ENCODE peak calls at places on chromosome X, in six cellular contexts. O, D, P, J, Q and F are unnamed samples.

GRCh38 chrX:115147220-115147619 is 42.0 kb upstream of the RBMXL3 start:
- DNase-seq in J (no peak), O (peak), P (no peak), Q (peak), D (no peak), F (no peak)

GRCh38 chrX:48703642-48704481 is 7.3 kb downstream of the SUV39H1 start:
- DNase-seq in D (no peak), Q (peak), O (no peak), P (peak), J (no peak), F (peak)

GRCh38 chrX:64093761-64094160 is 111.7 kb downstream of the AMER1 start:
- DNase-seq in P (no peak), D (no peak), O (no peak), Q (peak), J (no peak), F (no peak)

GRCh38 chrX:17931855-17932254 is 70.8 kb upstream of the RAI2 start:
- DNase-seq in D (no peak), O (no peak), P (no peak), J (no peak), Q (no peak), F (no peak)

GRCh38 chrX:138756234-138756633 is 44.7 kb upstream of the FGF13 start:
- DNase-seq in P (peak), O (no peak), D (peak), Q (no peak), J (no peak), F (peak)

GRCh38 chrX:129188223-129188622 is 335.1 kb downstream of the SMARCA1 start:
- DNase-seq in J (no peak), D (no peak), Q (no peak), O (no peak), P (no peak), F (no peak)

GRCh38 chrX:31604629-31605221 is 532.9 kb upstream of the FTHL17 start:
- DNase-seq in O (no peak), Q (no peak), J (no peak), D (no peak), P (no peak), F (no peak)

GRCh38 chrX:67523932-67524331 is 19.9 kb upstream of the AR start:
- DNase-seq in J (no peak), D (no peak), Q (no peak), P (no peak), O (no peak), F (no peak)

GRCh38 chrX:106404512-106404911 is 207.3 kb upstream of the RADX start:
- DNase-seq in Q (no peak), P (no peak), J (no peak), D (no peak), O (no peak), F (no peak)

GRCh38 chrX:103510031-103510430 is 9.3 kb downstream of the RAB40A start:
- DNase-seq in Q (no peak), J (no peak), O (no peak), P (no peak), D (no peak), F (no peak)

GRCh38 chrX:20857746-20858145 is 516.5 kb upstream of the CNKSR2 start:
- DNase-seq in P (peak), O (no peak), D (no peak), Q (no peak), J (no peak), F (no peak)

GRCh38 chrX:128728943-128729342 is 676.7 kb upstream of the ACTRT1 start:
- DNase-seq in D (no peak), Q (no peak), P (no peak), J (no peak), O (peak), F (no peak)

GRCh38 chrX:33336783-33337182 is 125.4 kb upstream of the DMD start:
- DNase-seq in O (no peak), Q (peak), J (peak), D (no peak), P (peak), F (no peak)

GRCh38 chrX:11759461-11760311 is 1.6 kb downstream of the MSL3 start:
- DNase-seq in O (peak), J (peak), Q (peak), D (peak), P (peak), F (peak)